ENCODE peak calls at places on chromosome 9, in five cellular contexts. Q is GM23338, X is esophagus muscularis mucosa, C is breast epithelium, I is endothelial cell of umbilical vein. B is an unnamed sample.

GRCh38 chr9:2771101-2771500 is 53.8 kb downstream of the KCNV2 start:
- DNase-seq in C (no peak), X (no peak), I (no peak), Q (no peak), B (no peak)

GRCh38 chr9:132946624-132947295 is 2.3 kb upstream of the TSC1 start:
- DNase-seq in X (no peak), C (no peak), Q (peak), I (no peak), B (no peak)

GRCh38 chr9:73680831-73681230 is 529.2 kb downstream of the ANXA1 start:
- DNase-seq in X (no peak), I (no peak), C (no peak), Q (no peak), B (no peak)

GRCh38 chr9:18629136-18629535 is 155.2 kb downstream of the ADAMTSL1 start:
- DNase-seq in I (peak), C (no peak), X (no peak), Q (no peak), B (no peak)

GRCh38 chr9:2722715-2723114 is 5.4 kb downstream of the KCNV2 start:
- DNase-seq in C (no peak), Q (peak), I (no peak), X (no peak), B (no peak)

GRCh38 chr9:107942870-107943269 is 453.3 kb upstream of the KLF4 start:
- DNase-seq in X (no peak), C (no peak), Q (peak), I (no peak), B (no peak)

GRCh38 chr9:108606408-108606807 is 249.4 kb downstream of the ACTL7B start:
- DNase-seq in C (no peak), Q (no peak), I (no peak), X (no peak), B (no peak)

GRCh38 chr9:29078063-29078660 is 1504.9 kb upstream of the C9orf72 start:
- DNase-seq in I (no peak), C (no peak), X (no peak), Q (no peak), B (no peak)

GRCh38 chr9:15349892-15350761 is 43.1 kb upstream of the TTC39B start:
- DNase-seq in C (no peak), I (no peak), X (no peak), Q (no peak), B (no peak)

GRCh38 chr9:92968081-92968480 is 20.8 kb downstream of the FGD3 start:
- DNase-seq in I (no peak), X (no peak), Q (no peak), C (peak), B (no peak)

GRCh38 chr9:98570663-98571440 is 137.9 kb downstream of the GABBR2 start:
- DNase-seq in C (no peak), X (peak), I (no peak), Q (peak), B (no peak)

GRCh38 chr9:134318481-134318891 is 7.8 kb upstream of the RXRA start:
- DNase-seq in C (no peak), X (no peak), Q (no peak), I (no peak), B (no peak)

GRCh38 chr9:134317431-134318414 is 8.5 kb upstream of the RXRA start:
- DNase-seq in X (no peak), C (no peak), I (no peak), Q (no peak), B (no peak)

GRCh38 chr9:134315716-134316443 is 10.4 kb upstream of the RXRA start:
- DNase-seq in Q (no peak), I (no peak), X (no peak), C (no peak), B (no peak)

GRCh38 chr9:134314950-134315715 is 11.1 kb upstream of the RXRA start:
- DNase-seq in C (no peak), X (no peak), Q (no peak), I (no peak), B (no peak)

GRCh38 chr9:134316444-134317160 is 9.7 kb upstream of the RXRA start:
- DNase-seq in Q (no peak), I (no peak), X (no peak), C (no peak), B (no peak)
- TF ChIP-seq POLR2AphosphoS5 in Q (no peak), I (no peak), X (no peak), C (no peak), B (no peak)

DNA sequence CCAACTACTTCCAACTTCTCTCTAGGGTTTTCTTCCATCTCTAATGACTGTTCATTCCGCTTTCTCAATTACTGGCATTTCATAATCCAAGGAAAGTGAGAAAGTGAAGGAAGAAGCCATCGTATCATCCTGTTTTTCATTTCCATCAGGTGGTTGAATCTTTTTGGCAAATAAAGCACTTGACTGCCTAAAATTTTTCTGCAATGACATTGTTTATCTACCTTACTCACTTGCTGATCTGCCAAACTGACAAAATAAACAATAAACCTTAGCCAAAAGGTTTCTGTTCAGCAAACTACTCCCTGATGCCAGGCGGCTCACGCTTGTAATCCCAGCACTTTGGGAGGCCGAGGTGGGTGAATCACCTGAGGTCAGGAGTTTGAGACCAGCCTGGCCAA is 18.4 kb downstream of the FNBP1 start:
- DNase-seq in Q (no peak), X (no peak), C (no peak), I (no peak), B (no peak)
- TF ChIP-seq POLR2AphosphoS5 in Q (no peak), X (no peak), C (no peak), I (no peak), B (no peak)

DNA sequence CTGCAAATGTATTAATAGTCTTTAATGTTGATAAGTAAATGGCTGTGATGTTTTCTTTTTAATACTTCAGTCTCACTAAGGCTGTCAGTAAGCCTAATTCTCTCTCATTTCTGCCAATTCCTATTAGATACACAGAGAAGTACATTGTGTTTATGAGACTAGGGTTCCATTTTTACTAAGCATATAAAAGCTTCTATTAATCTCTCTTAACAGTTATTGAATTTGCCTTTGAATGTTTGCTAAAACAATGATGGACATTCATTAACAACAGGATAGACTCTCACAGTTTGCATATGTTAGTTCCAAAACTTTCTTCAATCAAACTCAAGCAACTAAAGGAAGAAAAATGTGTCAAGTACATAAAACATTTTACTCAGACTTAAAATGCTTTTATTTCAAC is 659.3 kb downstream of the TLE1 start:
- DNase-seq in X (no peak), C (no peak), Q (no peak), I (no peak), B (no peak)
- TF ChIP-seq POLR2AphosphoS5 in X (no peak), C (no peak), Q (no peak), I (no peak), B (no peak)

DNA sequence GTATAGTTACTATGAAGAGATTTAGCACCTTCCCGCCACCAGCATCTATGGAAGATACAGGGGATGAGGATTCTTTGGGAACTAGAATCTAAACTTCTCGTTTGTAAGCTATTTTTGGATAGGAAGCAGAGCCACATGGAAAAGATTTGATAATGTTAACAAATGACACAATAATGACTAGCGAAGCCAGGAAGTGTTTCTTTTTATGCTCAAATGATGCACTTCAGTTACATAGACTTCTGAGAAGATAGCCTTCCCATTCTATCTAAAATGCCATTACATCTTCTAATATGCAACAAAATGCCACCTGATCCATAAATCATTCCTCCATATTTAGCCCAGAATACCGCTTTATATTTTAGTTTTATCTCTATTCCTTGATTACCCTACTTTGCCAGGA is 17.0 kb upstream of the TNC start:
- DNase-seq in Q (no peak), X (no peak), I (no peak), C (no peak), B (no peak)
- TF ChIP-seq POLR2AphosphoS5 in Q (no peak), X (no peak), I (no peak), C (no peak), B (no peak)

GRCh38 chr9:120481248-120481647 is 98.7 kb downstream of the CDK5RAP2 start:
- DNase-seq in Q (no peak), C (no peak), I (peak), X (no peak), B (no peak)

GRCh38 chr9:120480707-120481106 is 99.3 kb downstream of the CDK5RAP2 start:
- DNase-seq in I (peak), X (no peak), C (no peak), Q (no peak), B (no peak)

GRCh38 chr9:120481842-120482241 is 98.1 kb downstream of the CDK5RAP2 start:
- DNase-seq in C (no peak), X (no peak), I (no peak), Q (no peak), B (no peak)

GRCh38 chr9:120484162-120484561 is 95.8 kb downstream of the CDK5RAP2 start:
- DNase-seq in X (peak), Q (peak), I (no peak), C (no peak), B (no peak)

GRCh38 chr9:120482424-120483186 is 97.4 kb downstream of the CDK5RAP2 start:
- DNase-seq in I (no peak), Q (no peak), X (peak), C (no peak), B (no peak)
- TF ChIP-seq POLR2AphosphoS5 in I (no peak), Q (no peak), X (no peak), C (no peak), B (no peak)

B was measured in GM12892.